ENCODE peak calls at places on chromosomes 13 and 19, in nine cellular contexts. F is tibial artery; X is GM13977; M is body of pancreas; P is nephron progenitor cell; T is CD8-positive, alpha-beta T cell; C is HCT116; S is coronary artery; J is GM23338. R is an unnamed sample.

GRCh38 chr13:100330662-100331061 is 241.8 kb downstream of the PCCA start:
- DNase-seq in F (no peak), M (no peak), T (no peak), S (no peak), J (no peak), C (no peak), P (no peak), X (no peak), R (no peak)

GRCh38 chr19:47421844-47422395 is 2.6 kb upstream of the MEIS3 start:
- DNase-seq in P (peak), X (no peak), F (no peak), S (no peak), J (peak), M (no peak), T (no peak), C (no peak), R (no peak)

GRCh38 chr13:53749306-53749705 is 720.7 kb downstream of the OLFM4 start:
- DNase-seq in T (no peak), S (no peak), P (no peak), C (no peak), X (no peak), J (no peak), F (no peak), M (no peak), R (no peak)

GRCh38 chr13:45333973-45334922 is 6.7 kb downstream of the TPT1 start:
- DNase-seq in J (peak), P (no peak), M (no peak), T (peak), C (no peak), X (no peak), F (no peak), S (no peak), R (no peak)

GRCh38 chr13:63190742-63191141 is 1775.1 kb upstream of the PCDH20 start:
- DNase-seq in T (no peak), P (no peak), S (no peak), X (no peak), C (no peak), F (no peak), M (no peak), J (no peak), R (no peak)

GRCh38 chr19:40279120-40279551 is 6.0 kb downstream of the AKT2 start:
- DNase-seq in J (no peak), F (peak), P (no peak), X (no peak), M (no peak), T (no peak), S (no peak), C (no peak), R (no peak)

GRCh38 chr19:2260341-2260751 is 4.1 kb upstream of the JSRP1 start:
- DNase-seq in M (no peak), C (no peak), J (no peak), F (no peak), T (no peak), X (no peak), P (no peak), S (no peak), R (no peak)

GRCh38 chr19:38669532-38669931 is 22.1 kb downstream of the ACTN4 start:
- DNase-seq in X (no peak), F (no peak), T (no peak), S (no peak), C (no peak), M (no peak), P (no peak), J (no peak), R (no peak)

GRCh38 chr13:39105110-39105509 is 66.9 kb downstream of the NHLRC3 start:
- DNase-seq in C (no peak), P (no peak), T (no peak), S (no peak), M (no peak), X (no peak), J (no peak), F (no peak), R (no peak)

DNA sequence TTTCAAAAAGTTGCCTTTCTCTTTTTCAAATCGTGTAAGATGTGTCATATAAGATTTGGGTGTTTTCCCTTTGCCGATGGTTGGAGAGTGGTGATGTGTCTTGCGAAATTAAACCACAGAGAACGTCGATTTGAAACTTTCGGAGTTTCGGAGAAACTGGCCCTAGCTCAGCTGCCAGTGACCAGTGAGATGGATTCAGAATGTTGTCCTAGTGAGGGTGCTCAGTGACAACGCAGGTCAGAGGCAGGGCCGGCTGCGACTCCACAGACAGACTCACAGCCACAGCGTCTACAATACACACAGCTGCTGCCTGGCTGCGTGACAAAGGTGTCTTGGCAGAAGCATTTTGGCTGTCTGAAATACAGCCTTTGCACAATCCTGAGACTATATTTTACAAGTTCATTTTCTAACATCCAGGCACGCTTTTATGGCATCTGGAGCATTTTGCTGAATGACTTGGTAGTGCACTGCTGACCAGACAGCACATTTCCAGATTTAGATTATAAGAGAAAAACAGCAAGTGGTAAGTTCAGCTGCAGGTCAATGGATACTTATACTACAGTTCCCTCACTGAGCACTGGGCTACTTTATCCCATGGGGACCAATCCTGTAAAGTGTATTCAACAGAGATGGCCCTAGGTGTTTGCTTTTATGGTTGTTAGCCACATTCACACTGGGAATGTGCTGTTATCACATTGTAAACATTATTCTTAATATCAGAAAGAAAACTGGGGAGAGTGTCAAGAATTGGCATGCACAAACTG is 207.5 kb downstream of the KCNRG start:
- DNase-seq in S (no peak), T (no peak), P (no peak), M (peak), X (no peak), F (peak), C (no peak), J (no peak), R (no peak)
- TF ChIP-seq CTCF in S (no peak), T (no peak), P (no peak), M (no peak), X (no peak), F (no peak), C (no peak), J (no peak), R (no peak)

GRCh38 chr19:347946-348861 is 3.6 kb upstream of the MIER2 start:
- DNase-seq in C (no peak), J (peak), M (no peak), S (no peak), F (no peak), X (no peak), P (no peak), T (no peak), R (no peak)
- TF ChIP-seq CTCF in C (no peak), J (peak), M (no peak), S (no peak), F (no peak), X (no peak), P (no peak), T (no peak), R (no peak)

GRCh38 chr13:24540236-24541126 is 27.9 kb upstream of the PARP4 start:
- DNase-seq in M (no peak), C (no peak), T (no peak), S (no peak), F (no peak), P (peak), X (no peak), J (peak), R (peak)

GRCh38 chr13:24539500-24540165 is 27.1 kb upstream of the PARP4 start:
- DNase-seq in J (no peak), P (peak), S (no peak), X (no peak), C (no peak), F (no peak), T (no peak), M (no peak), R (no peak)

GRCh38 chr13:24541127-24541475 is 28.5 kb upstream of the PARP4 start:
- DNase-seq in X (peak), J (no peak), S (no peak), F (no peak), T (no peak), C (no peak), M (no peak), P (no peak), R (no peak)
- TF ChIP-seq CTCF in X (no peak), J (no peak), S (no peak), F (no peak), T (no peak), C (no peak), M (no peak), P (no peak), R (no peak)

DNA sequence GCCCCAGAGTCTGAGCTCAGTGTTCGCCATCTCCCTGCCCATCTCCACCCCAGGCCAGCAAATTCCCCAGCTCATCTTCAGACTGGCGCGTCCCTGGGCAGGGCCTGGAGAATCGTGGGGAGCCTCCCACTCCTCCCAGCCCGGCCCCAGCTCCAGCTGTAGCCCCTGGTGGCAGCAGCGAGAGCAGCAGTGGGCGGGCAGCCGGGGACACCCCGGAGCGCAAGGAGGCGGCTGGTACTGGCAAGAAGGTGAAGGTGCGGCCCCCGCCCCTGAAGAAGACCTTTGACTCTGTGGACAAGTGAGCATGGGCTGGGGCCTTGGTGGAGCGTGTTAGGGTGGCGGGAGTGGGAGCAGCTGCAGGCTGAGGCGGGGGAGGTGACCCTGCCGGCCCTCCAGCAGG is 8.4 kb upstream of the PRR19 start:
- DNase-seq in S (no peak), X (no peak), C (no peak), M (no peak), J (peak), T (no peak), P (no peak), F (no peak), R (no peak)
- TF ChIP-seq CTCF in S (no peak), X (no peak), C (peak), M (no peak), J (peak), T (no peak), P (peak), F (no peak), R (no peak)

GRCh38 chr13:113820813-113821651 is 42.8 kb downstream of the GAS6 start:
- DNase-seq in P (peak), J (no peak), T (no peak), C (no peak), F (peak), S (peak), M (peak), X (no peak), R (no peak)
- TF ChIP-seq CTCF in P (no peak), J (no peak), T (no peak), C (no peak), F (peak), S (no peak), M (no peak), X (no peak), R (no peak)

GRCh38 chr13:98143157-98143553 is 261 bp downstream of the FARP1 start:
- DNase-seq in J (no peak), X (peak), M (no peak), C (no peak), S (no peak), P (peak), F (peak), T (no peak), R (no peak)

GRCh38 chr13:98142427-98143156 is at the start of gene FARP1:
- DNase-seq in S (peak), F (peak), J (peak), C (peak), X (peak), P (peak), M (peak), T (no peak), R (peak)

GRCh38 chr13:98144501-98145350 is 1.8 kb downstream of the FARP1 start:
- DNase-seq in S (no peak), C (peak), J (peak), P (peak), T (no peak), M (peak), X (no peak), F (no peak), R (no peak)

GRCh38 chr13:98141938-98142426 is 912 bp upstream of the FARP1 start:
- DNase-seq in C (no peak), S (peak), P (peak), F (peak), X (no peak), T (no peak), J (peak), M (peak), R (peak)

GRCh38 chr13:98143601-98144500 is 957 bp downstream of the FARP1 start:
- DNase-seq in M (peak), P (peak), S (no peak), C (no peak), F (peak), J (peak), X (peak), T (no peak), R (peak)
- TF ChIP-seq CTCF in M (no peak), P (no peak), S (no peak), C (no peak), F (no peak), J (no peak), X (no peak), T (no peak), R (no peak)

R was measured in GM13976.